ENCODE peak calls at places on chromosomes 6 and 20, in ten cellular contexts. P is NCI-H1417; Z is fibroblast of pulmonary artery; K is prostate gland; V is activated naive CD4-positive, alpha-beta T cell treated with anti-CD3 and anti-CD28 coated beads, Interleukin-2, amount 10 ng/mL, durations not matched to agents 7 days and 5 days; Y is T-cell; C is stimulated activated naive CD8-positive, alpha-beta T cell treated with anti-CD3 and anti-CD28 coated beads, Interleukin-15, Interleukin-2, amounts not matched to agents 100 U/mL and 50 U/mL, for 24 hours; N is AG04449; L is Peyer's patch; F is AG08395. D is an unnamed sample.

GRCh38 chr6:44740566-44741120 is 353.1 kb downstream of the CDC5L start:
- DNase-seq in P (no peak), Z (no peak), K (no peak), V (no peak), Y (no peak), C (no peak), N (no peak), L (no peak), F (no peak), D (no peak)

GRCh38 chr20:43751167-43752050 is 24.6 kb upstream of the GTSF1L start:
- DNase-seq in P (no peak), Z (peak; percentile 75), K (no peak), V (peak; percentile 66), Y (no peak), C (peak; percentile 64), N (no peak), L (peak; percentile 48), F (peak; percentile 47), D (peak; percentile 46)

GRCh38 chr20:17634666-17635319 is 47.2 kb downstream of the RRBP1 start:
- DNase-seq in P (no peak), Z (peak; percentile 39), K (no peak), V (no peak), Y (no peak), C (no peak), N (no peak), L (no peak), F (no peak), D (no peak)

GRCh38 chr6:28105286-28105685 is 19.1 kb upstream of the ZSCAN16 start:
- DNase-seq in P (peak; percentile 57), Z (peak; percentile 16), K (no peak), V (no peak), Y (no peak), C (no peak), N (no peak), L (no peak), F (peak; percentile 18), D (no peak)

GRCh38 chr6:48061630-48062029 is 49.4 kb downstream of the PTCHD4 start:
- DNase-seq in P (no peak), Z (peak; percentile 33), K (no peak), V (no peak), Y (no peak), C (no peak), N (no peak), L (no peak), F (no peak), D (no peak)

GRCh38 chr20:49936153-49937022 is at the start of gene RNF114:
- DNase-seq in P (peak; percentile 96), Z (peak; percentile 91), K (peak; percentile 91), V (peak; percentile 91), Y (peak; percentile 91), C (peak; percentile 95), N (no peak), L (peak; percentile 91), F (peak; percentile 99), D (peak; percentile 85)

GRCh38 chr20:17610566-17611289 is 40.9 kb downstream of the DSTN start:
- DNase-seq in P (no peak), Z (no peak), K (no peak), V (peak; percentile 88), Y (peak; percentile 73), C (peak; percentile 41), N (no peak), L (peak; percentile 57), F (no peak), D (peak; percentile 82)

GRCh38 chr6:105322499-105323231 is 80.2 kb downstream of the PREP start:
- DNase-seq in P (peak; percentile 26), Z (no peak), K (peak; percentile 26), V (no peak), Y (no peak), C (no peak), N (no peak), L (no peak), F (no peak), D (no peak)

GRCh38 chr6:77030929-77031674 is 432.2 kb downstream of the HTR1B start:
- DNase-seq in P (no peak), Z (peak; percentile 36), K (no peak), V (no peak), Y (no peak), C (no peak), N (no peak), L (no peak), F (no peak), D (no peak)